ENCODE peak calls at places on chromosomes 11 and 22, in seven cellular contexts. G is K562, F is fibroblast of lung, L is H9, P is SK-N-SH, R is BE2C, M is transverse colon. N is an unnamed sample.

GRCh38 chr22:44026630-44027511 is 2.8 kb downstream of the PARVB start:
- DNase-seq in G (peak; percentile 62), F (peak; percentile 57), L (no peak), P (no peak), R (no peak), M (peak; percentile 87), N (peak; percentile 78)

GRCh38 chr11:75155570-75156422 is 4.9 kb downstream of the SLCO2B1 start:
- DNase-seq in G (peak; percentile 54), F (no peak), L (no peak), P (no peak), R (peak; percentile 30), M (no peak), N (no peak)

GRCh38 chr11:66289548-66290331 is 797 bp upstream of the YIF1A start:
- DNase-seq in G (peak; percentile 89), F (no peak), L (peak; percentile 93), P (no peak), R (no peak), M (peak; percentile 78), N (no peak)

GRCh38 chr11:64060861-64061444 is 25.2 kb downstream of the FLRT1 start:
- DNase-seq in G (peak; percentile 89), F (peak; percentile 3), L (peak; percentile 73), P (peak; percentile 81), R (peak; percentile 76), M (peak; percentile 29), N (peak; percentile 42)

GRCh38 chr22:43515902-43516301 is 104.1 kb downstream of the MPPED1 start:
- DNase-seq in G (peak; percentile 17), F (no peak), L (peak; percentile 74), P (no peak), R (no peak), M (no peak), N (no peak)

GRCh38 chr11:63920870-63921417 is 4.0 kb upstream of the RCOR2 start:
- DNase-seq in G (peak; percentile 74), F (no peak), L (peak; percentile 86), P (no peak), R (no peak), M (peak; percentile 28), N (no peak)

GRCh38 chr11:120068114-120068573 is 69.8 kb downstream of the TRIM29 start:
- DNase-seq in G (no peak), F (peak; percentile 3), L (peak; percentile 15), P (peak; percentile 75), R (peak; percentile 66), M (no peak), N (no peak)

GRCh38 chr22:47337161-47337621 is 574.7 kb downstream of the TBC1D22A start:
- DNase-seq in G (peak; percentile 9), F (peak; percentile 92), L (no peak), P (no peak), R (no peak), M (peak; percentile 14), N (no peak)

GRCh38 chr11:63683133-63683991 is 2.1 kb downstream of the RTN3 start:
- DNase-seq in G (peak; percentile 53), F (peak; percentile 66), L (no peak), P (no peak), R (no peak), M (no peak), N (no peak)

GRCh38 chr11:64004590-64004984 is 18.3 kb downstream of the OTUB1 start:
- DNase-seq in G (no peak), F (no peak), L (no peak), P (no peak), R (no peak), M (no peak), N (no peak)

GRCh38 chr11:103486609-103487008 is 377.4 kb downstream of the DYNC2H1 start:
- DNase-seq in G (no peak), F (no peak), L (no peak), P (no peak), R (no peak), M (no peak), N (no peak)

GRCh38 chr11:61332266-61332822 is 561 bp downstream of the DDB1 start:
- DNase-seq in G (peak; percentile 45), F (peak; percentile 38), L (no peak), P (peak; percentile 51), R (no peak), M (no peak), N (no peak)

GRCh38 chr11:57771365-57771764 is 9.8 kb downstream of the CTNND1 start:
- DNase-seq in G (no peak), F (no peak), L (no peak), P (no peak), R (no peak), M (no peak), N (no peak)

GRCh38 chr11:88377151-88377550 is 39.6 kb upstream of the CTSC start:
- DNase-seq in G (no peak), F (peak; percentile 12), L (no peak), P (no peak), R (no peak), M (no peak), N (no peak)

GRCh38 chr22:43542681-43543521 is 131.1 kb downstream of the MPPED1 start:
- DNase-seq in G (no peak), F (no peak), L (peak; percentile 20), P (no peak), R (no peak), M (no peak), N (no peak)

GRCh38 chr11:112182867-112183266 is 7.6 kb downstream of the BCO2 start:
- DNase-seq in G (no peak), F (no peak), L (no peak), P (no peak), R (no peak), M (no peak), N (no peak)

GRCh38 chr11:76234704-76235232 is 28.5 kb upstream of the WNT11 start:
- DNase-seq in G (no peak), F (no peak), L (no peak), P (no peak), R (no peak), M (no peak), N (peak; percentile 56)

GRCh38 chr22:48600171-48600570 is 1227.5 kb downstream of the BRD1 start:
- DNase-seq in G (no peak), F (no peak), L (no peak), P (no peak), R (no peak), M (no peak), N (no peak)

GRCh38 chr11:61004037-61004641 is 32.7 kb downstream of the CD6 start:
- DNase-seq in G (no peak), F (peak; percentile 23), L (no peak), P (no peak), R (no peak), M (no peak), N (peak; percentile 26)

GRCh38 chr22:26570126-26570525 is 19.8 kb downstream of the TPST2 start:
- DNase-seq in G (no peak), F (no peak), L (no peak), P (no peak), R (no peak), M (no peak), N (no peak)

GRCh38 chr11:10298342-10298741 is 4.3 kb upstream of the SBF2 start:
- DNase-seq in G (peak; percentile 11), F (peak; percentile 88), L (no peak), P (no peak), R (no peak), M (no peak), N (no peak)

GRCh38 chr22:46791201-46791731 is 28.8 kb downstream of the TBC1D22A start:
- DNase-seq in G (no peak), F (peak; percentile 76), L (no peak), P (no peak), R (peak; percentile 37), M (peak; percentile 53), N (no peak)

GRCh38 chr11:102410382-102410784 is 42.2 kb downstream of the TMEM123 start:
- DNase-seq in G (peak; percentile 20), F (peak; percentile 42), L (no peak), P (peak; percentile 22), R (peak; percentile 77), M (no peak), N (no peak)
- H3K4me1 ChIP-seq in G (peaks cover 6% of the 10 kb centered on the region), F (no peaks in the 10 kb centered on the region), L (peaks cover 5% of the 10 kb centered on the region), P (no peaks in the 10 kb centered on the region), R (peaks cover 16% of the 10 kb centered on the region), M (peaks cover 44% of the 10 kb centered on the region), N (no peaks in the 10 kb centered on the region)

DNA sequence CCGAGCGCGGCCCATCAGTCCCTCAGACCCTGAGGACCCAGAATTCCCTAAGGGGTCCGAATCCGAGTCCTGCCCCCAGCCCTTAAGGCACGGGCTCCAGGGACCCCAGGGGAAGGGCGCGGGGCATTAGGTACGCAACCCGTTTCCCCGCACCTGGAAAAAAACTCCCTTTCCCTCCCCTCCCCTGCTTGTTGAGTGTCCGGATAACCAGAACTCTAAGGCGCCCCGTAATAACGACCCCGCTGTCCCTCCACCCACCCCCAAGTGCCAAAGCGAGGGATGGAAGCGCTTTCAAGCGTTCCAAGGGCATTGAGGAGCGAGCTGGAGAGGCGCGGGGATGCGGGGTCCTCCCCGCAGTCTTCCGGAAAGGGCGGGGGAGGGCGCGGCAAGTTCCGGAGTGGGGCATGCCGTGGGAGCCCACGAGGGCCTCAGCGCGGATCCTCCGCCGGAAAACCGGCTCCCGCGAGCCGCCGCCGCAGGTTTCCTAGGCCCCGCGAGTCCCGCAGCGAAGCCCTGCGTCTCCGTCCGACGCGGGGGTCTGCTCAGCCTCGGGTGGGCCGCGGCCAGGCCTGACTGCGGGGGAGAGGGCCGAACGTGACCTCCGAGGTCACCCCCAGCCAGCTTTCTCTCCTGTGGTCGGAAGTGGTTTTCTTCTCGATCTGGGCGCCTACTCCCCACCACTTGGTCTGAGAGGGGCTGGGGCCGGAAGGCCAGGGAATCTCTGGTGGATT is 3.9 kb upstream of the CCND1 start:
- DNase-seq in G (no peak), F (no peak), L (no peak), P (no peak), R (no peak), M (no peak), N (no peak)
- H3K27me3 ChIP-seq in G (peaks cover 24% of the 10 kb centered on the region), F (no peaks in the 10 kb centered on the region), L (peaks cover 3% of the 10 kb centered on the region), P (no peaks in the 10 kb centered on the region), R (no peaks in the 10 kb centered on the region), M (peaks cover 57% of the 10 kb centered on the region), N (no peaks in the 10 kb centered on the region)

GRCh38 chr11:13834463-13834862 is 128.1 kb upstream of the SPON1 start:
- DNase-seq in G (peak; percentile 50), F (no peak), L (peak; percentile 78), P (peak; percentile 37), R (peak; percentile 21), M (no peak), N (no peak)
- TF ChIP-seq CTCF in G (peak; percentile 55), F (peak; percentile 14), L (peak; percentile 74), P (peak; percentile 42), R (peak; percentile 37), M (peak; percentile 15), N (no peak)

GRCh38 chr11:48049036-48049435 is 68.7 kb downstream of the PTPRJ start:
- DNase-seq in G (no peak), F (no peak), L (no peak), P (no peak), R (no peak), M (no peak), N (no peak)
- H3K4me1 ChIP-seq in G (peaks cover 3% of the 10 kb centered on the region), F (peaks cover 9% of the 10 kb centered on the region), L (peaks cover 9% of the 10 kb centered on the region), P (peaks cover 12% of the 10 kb centered on the region), R (no peaks in the 10 kb centered on the region), M (peaks cover 25% of the 10 kb centered on the region), N (peaks cover 23% of the 10 kb centered on the region)